ENCODE peak calls at places on chromosomes 1 and 21, in eight cellular contexts. One of them, this sample, is unnamed.

GRCh38 chr1:26094677-26095383 is 16.8 kb upstream of the PDIK1L start:
- DNase-seq in activated T-cell treated with anti-CD3 and anti-CD28 coated beads for 24 hours: no peak
- DNase-seq in GM10248: no peak
- DNase-seq in stimulated activated naive CD8-positive, alpha-beta T cell treated with anti-CD3 and anti-CD28 coated beads, Interleukin-15, Interleukin-2, amounts not matched to agents 100 U/mL and 50 U/mL, for 24 hours: no peak
- DNase-seq in GM04504: no peak
- DNase-seq in IMR-90: no peak
- DNase-seq in stimulated activated CD8-positive, alpha-beta memory T cell treated with anti-CD3 and anti-CD28 coated beads, Interleukin-12 subunit alpha, Interleukin-12 subunit beta, amount 100 ng/mL, for 1 hour: no peak
- DNase-seq in GM18507: no peak
- DNase-seq in this sample: peak

GRCh38 chr1:111517464-111518225 is 14.2 kb upstream of the ADORA3 start:
- DNase-seq in activated T-cell treated with anti-CD3 and anti-CD28 coated beads for 24 hours: no peak
- DNase-seq in GM10248: no peak
- DNase-seq in stimulated activated naive CD8-positive, alpha-beta T cell treated with anti-CD3 and anti-CD28 coated beads, Interleukin-15, Interleukin-2, amounts not matched to agents 100 U/mL and 50 U/mL, for 24 hours: peak
- DNase-seq in GM04504: no peak
- DNase-seq in IMR-90: no peak
- DNase-seq in stimulated activated CD8-positive, alpha-beta memory T cell treated with anti-CD3 and anti-CD28 coated beads, Interleukin-12 subunit alpha, Interleukin-12 subunit beta, amount 100 ng/mL, for 1 hour: no peak
- DNase-seq in GM18507: no peak
- DNase-seq in this sample: no peak

GRCh38 chr1:19426294-19427086 is 58.8 kb downstream of the CAPZB start:
- DNase-seq in activated T-cell treated with anti-CD3 and anti-CD28 coated beads for 24 hours: no peak
- DNase-seq in GM10248: no peak
- DNase-seq in stimulated activated naive CD8-positive, alpha-beta T cell treated with anti-CD3 and anti-CD28 coated beads, Interleukin-15, Interleukin-2, amounts not matched to agents 100 U/mL and 50 U/mL, for 24 hours: no peak
- DNase-seq in GM04504: no peak
- DNase-seq in IMR-90: no peak
- DNase-seq in stimulated activated CD8-positive, alpha-beta memory T cell treated with anti-CD3 and anti-CD28 coated beads, Interleukin-12 subunit alpha, Interleukin-12 subunit beta, amount 100 ng/mL, for 1 hour: no peak
- DNase-seq in GM18507: no peak
- DNase-seq in this sample: no peak

GRCh38 chr1:234607091-234608025 is 2.6 kb downstream of the IRF2BP2 start:
- DNase-seq in activated T-cell treated with anti-CD3 and anti-CD28 coated beads for 24 hours: no peak
- DNase-seq in GM10248: no peak
- DNase-seq in stimulated activated naive CD8-positive, alpha-beta T cell treated with anti-CD3 and anti-CD28 coated beads, Interleukin-15, Interleukin-2, amounts not matched to agents 100 U/mL and 50 U/mL, for 24 hours: peak
- DNase-seq in GM04504: no peak
- DNase-seq in IMR-90: no peak
- DNase-seq in stimulated activated CD8-positive, alpha-beta memory T cell treated with anti-CD3 and anti-CD28 coated beads, Interleukin-12 subunit alpha, Interleukin-12 subunit beta, amount 100 ng/mL, for 1 hour: no peak
- DNase-seq in GM18507: no peak
- DNase-seq in this sample: peak

GRCh38 chr1:185917646-185918045 is 183.5 kb downstream of the HMCN1 start:
- DNase-seq in activated T-cell treated with anti-CD3 and anti-CD28 coated beads for 24 hours: no peak
- DNase-seq in GM10248: no peak
- DNase-seq in stimulated activated naive CD8-positive, alpha-beta T cell treated with anti-CD3 and anti-CD28 coated beads, Interleukin-15, Interleukin-2, amounts not matched to agents 100 U/mL and 50 U/mL, for 24 hours: no peak
- DNase-seq in GM04504: no peak
- DNase-seq in IMR-90: peak
- DNase-seq in stimulated activated CD8-positive, alpha-beta memory T cell treated with anti-CD3 and anti-CD28 coated beads, Interleukin-12 subunit alpha, Interleukin-12 subunit beta, amount 100 ng/mL, for 1 hour: no peak
- DNase-seq in GM18507: no peak
- DNase-seq in this sample: no peak

GRCh38 chr1:23745515-23745914 is 2.2 kb downstream of the ELOA start:
- DNase-seq in activated T-cell treated with anti-CD3 and anti-CD28 coated beads for 24 hours: no peak
- DNase-seq in GM10248: peak
- DNase-seq in stimulated activated naive CD8-positive, alpha-beta T cell treated with anti-CD3 and anti-CD28 coated beads, Interleukin-15, Interleukin-2, amounts not matched to agents 100 U/mL and 50 U/mL, for 24 hours: no peak
- DNase-seq in GM04504: no peak
- DNase-seq in IMR-90: peak
- DNase-seq in stimulated activated CD8-positive, alpha-beta memory T cell treated with anti-CD3 and anti-CD28 coated beads, Interleukin-12 subunit alpha, Interleukin-12 subunit beta, amount 100 ng/mL, for 1 hour: no peak
- DNase-seq in GM18507: no peak
- DNase-seq in this sample: peak

GRCh38 chr1:159492575-159493323 is 43.1 kb downstream of the OR10J5 start:
- DNase-seq in activated T-cell treated with anti-CD3 and anti-CD28 coated beads for 24 hours: no peak
- DNase-seq in GM10248: no peak
- DNase-seq in stimulated activated naive CD8-positive, alpha-beta T cell treated with anti-CD3 and anti-CD28 coated beads, Interleukin-15, Interleukin-2, amounts not matched to agents 100 U/mL and 50 U/mL, for 24 hours: no peak
- DNase-seq in GM04504: no peak
- DNase-seq in IMR-90: no peak
- DNase-seq in stimulated activated CD8-positive, alpha-beta memory T cell treated with anti-CD3 and anti-CD28 coated beads, Interleukin-12 subunit alpha, Interleukin-12 subunit beta, amount 100 ng/mL, for 1 hour: no peak
- DNase-seq in GM18507: no peak
- DNase-seq in this sample: no peak

GRCh38 chr1:209630383-209631219 is 21.6 kb downstream of the LAMB3 start:
- DNase-seq in activated T-cell treated with anti-CD3 and anti-CD28 coated beads for 24 hours: no peak
- DNase-seq in GM10248: no peak
- DNase-seq in stimulated activated naive CD8-positive, alpha-beta T cell treated with anti-CD3 and anti-CD28 coated beads, Interleukin-15, Interleukin-2, amounts not matched to agents 100 U/mL and 50 U/mL, for 24 hours: no peak
- DNase-seq in GM04504: no peak
- DNase-seq in IMR-90: no peak
- DNase-seq in stimulated activated CD8-positive, alpha-beta memory T cell treated with anti-CD3 and anti-CD28 coated beads, Interleukin-12 subunit alpha, Interleukin-12 subunit beta, amount 100 ng/mL, for 1 hour: no peak
- DNase-seq in GM18507: no peak
- DNase-seq in this sample: no peak

GRCh38 chr1:5342172-5342571 is 650.1 kb downstream of the NPHP4 start:
- DNase-seq in activated T-cell treated with anti-CD3 and anti-CD28 coated beads for 24 hours: no peak
- DNase-seq in GM10248: no peak
- DNase-seq in stimulated activated naive CD8-positive, alpha-beta T cell treated with anti-CD3 and anti-CD28 coated beads, Interleukin-15, Interleukin-2, amounts not matched to agents 100 U/mL and 50 U/mL, for 24 hours: no peak
- DNase-seq in GM04504: no peak
- DNase-seq in IMR-90: no peak
- DNase-seq in stimulated activated CD8-positive, alpha-beta memory T cell treated with anti-CD3 and anti-CD28 coated beads, Interleukin-12 subunit alpha, Interleukin-12 subunit beta, amount 100 ng/mL, for 1 hour: no peak
- DNase-seq in GM18507: no peak
- DNase-seq in this sample: no peak

GRCh38 chr1:236058141-236058626 is 6.7 kb downstream of the NID1 start:
- DNase-seq in activated T-cell treated with anti-CD3 and anti-CD28 coated beads for 24 hours: no peak
- DNase-seq in GM10248: peak
- DNase-seq in stimulated activated naive CD8-positive, alpha-beta T cell treated with anti-CD3 and anti-CD28 coated beads, Interleukin-15, Interleukin-2, amounts not matched to agents 100 U/mL and 50 U/mL, for 24 hours: no peak
- DNase-seq in GM04504: peak
- DNase-seq in IMR-90: peak
- DNase-seq in stimulated activated CD8-positive, alpha-beta memory T cell treated with anti-CD3 and anti-CD28 coated beads, Interleukin-12 subunit alpha, Interleukin-12 subunit beta, amount 100 ng/mL, for 1 hour: no peak
- DNase-seq in GM18507: no peak
- DNase-seq in this sample: no peak

GRCh38 chr1:225919906-225920305 is 4.1 kb downstream of the PYCR2 start:
- DNase-seq in activated T-cell treated with anti-CD3 and anti-CD28 coated beads for 24 hours: no peak
- DNase-seq in GM10248: no peak
- DNase-seq in stimulated activated naive CD8-positive, alpha-beta T cell treated with anti-CD3 and anti-CD28 coated beads, Interleukin-15, Interleukin-2, amounts not matched to agents 100 U/mL and 50 U/mL, for 24 hours: no peak
- DNase-seq in GM04504: peak
- DNase-seq in IMR-90: peak
- DNase-seq in stimulated activated CD8-positive, alpha-beta memory T cell treated with anti-CD3 and anti-CD28 coated beads, Interleukin-12 subunit alpha, Interleukin-12 subunit beta, amount 100 ng/mL, for 1 hour: no peak
- DNase-seq in GM18507: no peak
- DNase-seq in this sample: no peak

GRCh38 chr1:3695326-3696217 is 43.3 kb downstream of the TP73 start:
- DNase-seq in activated T-cell treated with anti-CD3 and anti-CD28 coated beads for 24 hours: peak
- DNase-seq in GM10248: peak
- DNase-seq in stimulated activated naive CD8-positive, alpha-beta T cell treated with anti-CD3 and anti-CD28 coated beads, Interleukin-15, Interleukin-2, amounts not matched to agents 100 U/mL and 50 U/mL, for 24 hours: peak
- DNase-seq in GM04504: no peak
- DNase-seq in IMR-90: peak
- DNase-seq in stimulated activated CD8-positive, alpha-beta memory T cell treated with anti-CD3 and anti-CD28 coated beads, Interleukin-12 subunit alpha, Interleukin-12 subunit beta, amount 100 ng/mL, for 1 hour: no peak
- DNase-seq in GM18507: peak
- DNase-seq in this sample: peak

GRCh38 chr1:198072177-198072576 is 84.6 kb upstream of the NEK7 start:
- DNase-seq in activated T-cell treated with anti-CD3 and anti-CD28 coated beads for 24 hours: no peak
- DNase-seq in GM10248: no peak
- DNase-seq in stimulated activated naive CD8-positive, alpha-beta T cell treated with anti-CD3 and anti-CD28 coated beads, Interleukin-15, Interleukin-2, amounts not matched to agents 100 U/mL and 50 U/mL, for 24 hours: no peak
- DNase-seq in GM04504: no peak
- DNase-seq in IMR-90: no peak
- DNase-seq in stimulated activated CD8-positive, alpha-beta memory T cell treated with anti-CD3 and anti-CD28 coated beads, Interleukin-12 subunit alpha, Interleukin-12 subunit beta, amount 100 ng/mL, for 1 hour: no peak
- DNase-seq in GM18507: no peak
- DNase-seq in this sample: no peak

GRCh38 chr1:186859995-186860394 is 31.2 kb downstream of the PLA2G4A start:
- DNase-seq in activated T-cell treated with anti-CD3 and anti-CD28 coated beads for 24 hours: no peak
- DNase-seq in GM10248: no peak
- DNase-seq in stimulated activated naive CD8-positive, alpha-beta T cell treated with anti-CD3 and anti-CD28 coated beads, Interleukin-15, Interleukin-2, amounts not matched to agents 100 U/mL and 50 U/mL, for 24 hours: no peak
- DNase-seq in GM04504: no peak
- DNase-seq in IMR-90: no peak
- DNase-seq in stimulated activated CD8-positive, alpha-beta memory T cell treated with anti-CD3 and anti-CD28 coated beads, Interleukin-12 subunit alpha, Interleukin-12 subunit beta, amount 100 ng/mL, for 1 hour: no peak
- DNase-seq in GM18507: no peak
- DNase-seq in this sample: no peak

GRCh38 chr1:77499466-77499865 is 183.0 kb downstream of the ZZZ3 start:
- DNase-seq in activated T-cell treated with anti-CD3 and anti-CD28 coated beads for 24 hours: no peak
- DNase-seq in GM10248: no peak
- DNase-seq in stimulated activated naive CD8-positive, alpha-beta T cell treated with anti-CD3 and anti-CD28 coated beads, Interleukin-15, Interleukin-2, amounts not matched to agents 100 U/mL and 50 U/mL, for 24 hours: no peak
- DNase-seq in GM04504: no peak
- DNase-seq in IMR-90: no peak
- DNase-seq in stimulated activated CD8-positive, alpha-beta memory T cell treated with anti-CD3 and anti-CD28 coated beads, Interleukin-12 subunit alpha, Interleukin-12 subunit beta, amount 100 ng/mL, for 1 hour: no peak
- DNase-seq in GM18507: no peak
- DNase-seq in this sample: no peak

GRCh38 chr21:45872471-45872870 is 109.1 kb upstream of the COL6A1 start:
- DNase-seq in activated T-cell treated with anti-CD3 and anti-CD28 coated beads for 24 hours: no peak
- DNase-seq in GM10248: no peak
- DNase-seq in stimulated activated naive CD8-positive, alpha-beta T cell treated with anti-CD3 and anti-CD28 coated beads, Interleukin-15, Interleukin-2, amounts not matched to agents 100 U/mL and 50 U/mL, for 24 hours: no peak
- DNase-seq in GM04504: no peak
- DNase-seq in IMR-90: no peak
- DNase-seq in stimulated activated CD8-positive, alpha-beta memory T cell treated with anti-CD3 and anti-CD28 coated beads, Interleukin-12 subunit alpha, Interleukin-12 subunit beta, amount 100 ng/mL, for 1 hour: no peak
- DNase-seq in GM18507: no peak
- DNase-seq in this sample: no peak

GRCh38 chr21:32414579-32415358 is 2.3 kb downstream of the EVA1C start:
- DNase-seq in activated T-cell treated with anti-CD3 and anti-CD28 coated beads for 24 hours: no peak
- DNase-seq in GM10248: no peak
- DNase-seq in stimulated activated naive CD8-positive, alpha-beta T cell treated with anti-CD3 and anti-CD28 coated beads, Interleukin-15, Interleukin-2, amounts not matched to agents 100 U/mL and 50 U/mL, for 24 hours: no peak
- DNase-seq in GM04504: no peak
- DNase-seq in IMR-90: peak
- DNase-seq in stimulated activated CD8-positive, alpha-beta memory T cell treated with anti-CD3 and anti-CD28 coated beads, Interleukin-12 subunit alpha, Interleukin-12 subunit beta, amount 100 ng/mL, for 1 hour: no peak
- DNase-seq in GM18507: no peak
- DNase-seq in this sample: no peak

GRCh38 chr1:51850420-51851297 is 27.9 kb downstream of the NRDC start:
- DNase-seq in activated T-cell treated with anti-CD3 and anti-CD28 coated beads for 24 hours: no peak
- DNase-seq in GM10248: no peak
- DNase-seq in stimulated activated naive CD8-positive, alpha-beta T cell treated with anti-CD3 and anti-CD28 coated beads, Interleukin-15, Interleukin-2, amounts not matched to agents 100 U/mL and 50 U/mL, for 24 hours: no peak
- DNase-seq in GM04504: no peak
- DNase-seq in IMR-90: no peak
- DNase-seq in stimulated activated CD8-positive, alpha-beta memory T cell treated with anti-CD3 and anti-CD28 coated beads, Interleukin-12 subunit alpha, Interleukin-12 subunit beta, amount 100 ng/mL, for 1 hour: no peak
- DNase-seq in GM18507: no peak
- DNase-seq in this sample: peak

GRCh38 chr1:24263211-24263610 is 55.9 kb upstream of the GRHL3 start:
- DNase-seq in activated T-cell treated with anti-CD3 and anti-CD28 coated beads for 24 hours: no peak
- DNase-seq in GM10248: no peak
- DNase-seq in stimulated activated naive CD8-positive, alpha-beta T cell treated with anti-CD3 and anti-CD28 coated beads, Interleukin-15, Interleukin-2, amounts not matched to agents 100 U/mL and 50 U/mL, for 24 hours: no peak
- DNase-seq in GM04504: no peak
- DNase-seq in IMR-90: no peak
- DNase-seq in stimulated activated CD8-positive, alpha-beta memory T cell treated with anti-CD3 and anti-CD28 coated beads, Interleukin-12 subunit alpha, Interleukin-12 subunit beta, amount 100 ng/mL, for 1 hour: no peak
- DNase-seq in GM18507: no peak
- DNase-seq in this sample: no peak

GRCh38 chr1:197787056-197787455 is 11.8 kb upstream of the DENND1B start:
- DNase-seq in activated T-cell treated with anti-CD3 and anti-CD28 coated beads for 24 hours: no peak
- DNase-seq in GM10248: no peak
- DNase-seq in stimulated activated naive CD8-positive, alpha-beta T cell treated with anti-CD3 and anti-CD28 coated beads, Interleukin-15, Interleukin-2, amounts not matched to agents 100 U/mL and 50 U/mL, for 24 hours: no peak
- DNase-seq in GM04504: no peak
- DNase-seq in IMR-90: peak
- DNase-seq in stimulated activated CD8-positive, alpha-beta memory T cell treated with anti-CD3 and anti-CD28 coated beads, Interleukin-12 subunit alpha, Interleukin-12 subunit beta, amount 100 ng/mL, for 1 hour: no peak
- DNase-seq in GM18507: no peak
- DNase-seq in this sample: no peak

GRCh38 chr1:155277896-155278688 is 829 bp downstream of the HCN3 start:
- DNase-seq in activated T-cell treated with anti-CD3 and anti-CD28 coated beads for 24 hours: peak
- DNase-seq in GM10248: peak
- DNase-seq in stimulated activated naive CD8-positive, alpha-beta T cell treated with anti-CD3 and anti-CD28 coated beads, Interleukin-15, Interleukin-2, amounts not matched to agents 100 U/mL and 50 U/mL, for 24 hours: peak
- DNase-seq in GM04504: no peak
- DNase-seq in IMR-90: peak
- DNase-seq in stimulated activated CD8-positive, alpha-beta memory T cell treated with anti-CD3 and anti-CD28 coated beads, Interleukin-12 subunit alpha, Interleukin-12 subunit beta, amount 100 ng/mL, for 1 hour: peak
- DNase-seq in GM18507: no peak
- DNase-seq in this sample: peak

GRCh38 chr1:113949007-113949406 is 19.9 kb downstream of the HIPK1 start:
- DNase-seq in activated T-cell treated with anti-CD3 and anti-CD28 coated beads for 24 hours: no peak
- DNase-seq in GM10248: no peak
- DNase-seq in stimulated activated naive CD8-positive, alpha-beta T cell treated with anti-CD3 and anti-CD28 coated beads, Interleukin-15, Interleukin-2, amounts not matched to agents 100 U/mL and 50 U/mL, for 24 hours: no peak
- DNase-seq in GM04504: no peak
- DNase-seq in IMR-90: no peak
- DNase-seq in stimulated activated CD8-positive, alpha-beta memory T cell treated with anti-CD3 and anti-CD28 coated beads, Interleukin-12 subunit alpha, Interleukin-12 subunit beta, amount 100 ng/mL, for 1 hour: no peak
- DNase-seq in GM18507: no peak
- DNase-seq in this sample: peak

GRCh38 chr1:37038079-37038702 is 3.9 kb upstream of the GRIK3 start:
- DNase-seq in activated T-cell treated with anti-CD3 and anti-CD28 coated beads for 24 hours: no peak
- DNase-seq in GM10248: no peak
- DNase-seq in stimulated activated naive CD8-positive, alpha-beta T cell treated with anti-CD3 and anti-CD28 coated beads, Interleukin-15, Interleukin-2, amounts not matched to agents 100 U/mL and 50 U/mL, for 24 hours: no peak
- DNase-seq in GM04504: no peak
- DNase-seq in IMR-90: no peak
- DNase-seq in stimulated activated CD8-positive, alpha-beta memory T cell treated with anti-CD3 and anti-CD28 coated beads, Interleukin-12 subunit alpha, Interleukin-12 subunit beta, amount 100 ng/mL, for 1 hour: no peak
- DNase-seq in GM18507: no peak
- DNase-seq in this sample: no peak

GRCh38 chr1:91594383-91595065 is 93.9 kb downstream of the CDC7 start:
- DNase-seq in activated T-cell treated with anti-CD3 and anti-CD28 coated beads for 24 hours: no peak
- DNase-seq in GM10248: no peak
- DNase-seq in stimulated activated naive CD8-positive, alpha-beta T cell treated with anti-CD3 and anti-CD28 coated beads, Interleukin-15, Interleukin-2, amounts not matched to agents 100 U/mL and 50 U/mL, for 24 hours: no peak
- DNase-seq in GM04504: no peak
- DNase-seq in IMR-90: no peak
- DNase-seq in stimulated activated CD8-positive, alpha-beta memory T cell treated with anti-CD3 and anti-CD28 coated beads, Interleukin-12 subunit alpha, Interleukin-12 subunit beta, amount 100 ng/mL, for 1 hour: no peak
- DNase-seq in GM18507: no peak
- DNase-seq in this sample: no peak